ENCODE peak calls at places on chromosomes 2 and 18, in five cellular contexts. U is spleen, O is ovary, A is H1, Z is right lobe of liver. G is an unnamed sample.

GRCh38 chr18:12534820-12535219 is 123.1 kb downstream of the SPIRE1 start:
- DNase-seq in A (no peak), U (no peak), Z (no peak), O (no peak), G (no peak)

GRCh38 chr18:35460719-35461118 is 37.0 kb downstream of the INO80C start:
- DNase-seq in O (no peak), U (no peak), A (no peak), Z (no peak), G (no peak)

GRCh38 chr2:86337235-86338099 is at the start of gene REEP1:
- DNase-seq in O (no peak), Z (no peak), A (no peak), U (no peak), G (peak)

GRCh38 chr2:18976112-18976961 is 382.1 kb downstream of the OSR1 start:
- DNase-seq in O (no peak), U (no peak), A (no peak), Z (no peak), G (no peak)

GRCh38 chr2:3078684-3079083 is 298.9 kb downstream of the EIPR1 start:
- DNase-seq in A (no peak), O (no peak), U (no peak), Z (no peak), G (no peak)

GRCh38 chr2:29829841-29830240 is 91.5 kb downstream of the ALK start:
- DNase-seq in U (no peak), O (no peak), A (no peak), Z (no peak), G (no peak)

GRCh38 chr2:74867841-74868658 is 34.1 kb downstream of the HK2 start:
- DNase-seq in U (no peak), Z (no peak), O (peak), A (no peak), G (peak)

GRCh38 chr18:40250218-40250617 is 1704.8 kb upstream of the PIK3C3 start:
- DNase-seq in A (no peak), Z (no peak), U (no peak), O (no peak), G (no peak)

DNA sequence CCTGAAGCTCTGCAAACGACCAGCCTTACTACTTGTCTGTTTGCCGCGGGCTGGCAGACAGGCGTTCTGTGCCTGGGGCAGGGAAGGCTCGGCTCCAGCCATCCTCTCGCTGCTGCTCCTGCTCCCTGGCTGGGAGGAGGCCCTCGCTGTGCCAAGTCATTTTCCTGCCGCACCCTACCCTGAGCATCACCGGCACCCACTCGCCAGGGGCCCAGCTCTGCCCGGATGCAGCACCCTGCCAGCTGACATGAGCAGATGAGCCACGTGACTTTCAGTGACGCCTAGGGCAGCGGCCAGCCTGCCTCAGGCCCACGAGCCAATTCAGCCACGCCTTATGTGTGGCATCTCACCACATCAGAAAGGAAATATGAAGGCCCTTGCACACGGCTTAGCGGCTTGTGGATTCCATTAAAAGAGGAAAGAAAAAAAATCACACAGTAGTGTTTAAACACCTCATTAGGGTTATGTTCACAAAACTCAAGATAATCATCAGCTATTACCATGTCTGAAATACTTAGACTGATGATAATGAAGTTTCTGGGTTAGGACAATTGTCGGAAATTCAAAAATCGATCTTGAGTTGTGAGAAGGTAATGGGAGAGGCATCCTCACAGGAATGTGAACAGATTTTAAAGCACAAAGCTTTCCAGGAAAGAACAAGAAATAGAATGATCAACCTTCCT is 250.5 kb downstream of the TWIST2 start:
- DNase-seq in U (no peak), A (no peak), Z (no peak), O (no peak), G (no peak)
- H3K27ac ChIP-seq in U (no peak), A (no peak), Z (no peak), O (no peak), G (no peak)

GRCh38 chr2:239222346-239223028 is 178.3 kb downstream of the HDAC4 start:
- DNase-seq in Z (no peak), U (no peak), O (no peak), A (no peak), G (no peak)
- H3K4me3 ChIP-seq in Z (no peak), U (peak), O (peak), A (no peak), G (peak)

DNA sequence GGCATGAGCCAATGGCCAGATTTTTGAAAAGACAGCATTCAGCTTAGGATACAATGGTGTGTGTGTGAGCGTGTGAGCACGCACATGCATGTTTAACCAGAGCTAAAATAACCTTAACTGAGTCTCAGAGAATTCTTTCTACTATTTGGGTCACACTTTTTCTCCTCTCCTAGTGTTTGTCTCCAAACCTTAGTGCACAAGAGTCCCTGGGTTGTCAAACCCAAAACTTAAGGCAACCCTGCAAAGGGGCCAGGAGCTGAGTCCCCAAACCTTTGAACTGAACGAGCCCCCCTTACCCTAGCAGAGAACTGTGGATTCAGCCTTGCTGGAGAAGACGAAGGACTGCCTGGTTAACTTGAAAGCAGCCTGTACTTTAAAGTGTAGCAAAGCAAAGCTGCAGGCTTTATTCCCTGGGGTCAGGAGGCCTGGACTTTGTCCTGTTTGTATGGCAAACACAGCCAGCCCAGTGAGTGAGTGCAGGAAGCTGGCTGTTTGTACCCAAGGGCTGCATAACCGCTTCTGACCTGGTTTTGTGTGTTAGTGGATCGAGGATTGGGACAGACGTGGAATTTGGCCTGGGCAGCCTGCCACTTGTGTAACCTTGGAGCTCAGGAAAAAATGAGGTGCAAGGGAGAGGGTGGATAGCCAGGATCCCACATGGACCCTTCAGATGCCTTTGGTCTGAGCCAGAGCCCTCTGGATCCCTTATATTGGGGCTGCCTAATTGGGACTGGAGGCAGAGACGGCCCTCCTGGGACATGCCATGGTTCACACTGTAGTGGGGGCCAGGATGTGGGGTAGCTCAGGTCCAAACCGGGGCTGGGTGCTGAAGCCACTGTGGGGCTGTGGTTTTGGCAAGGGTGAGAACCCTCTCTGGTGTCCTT is 6.4 kb upstream of the PSMD1 start:
- DNase-seq in O (no peak), U (no peak), Z (peak), A (no peak), G (no peak)
- TF ChIP-seq POLR2A in O (no peak), U (no peak), Z (peak), A (no peak), G (no peak)

DNA sequence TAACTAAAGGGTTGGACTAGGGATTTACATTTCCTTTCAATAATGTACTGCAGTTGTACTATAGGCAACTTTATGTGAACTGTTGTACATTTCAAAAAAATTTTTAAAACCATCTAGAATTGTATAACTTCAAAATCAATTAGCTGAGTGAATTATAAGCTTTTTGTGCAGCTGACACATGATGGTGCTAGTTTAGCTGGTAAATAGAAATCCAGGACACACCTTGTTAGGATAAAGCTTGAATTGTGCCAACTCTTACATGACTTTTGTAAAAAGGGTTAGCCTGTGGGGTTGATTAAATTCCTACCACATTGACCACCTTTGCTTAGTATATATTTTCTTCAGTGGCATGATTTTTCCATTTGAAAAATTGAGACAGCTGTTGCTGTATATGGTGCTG is 104.4 kb downstream of the CPS1 start:
- DNase-seq in Z (no peak), A (no peak), O (no peak), U (no peak), G (no peak)
- H3K27ac ChIP-seq in Z (no peak), A (no peak), O (no peak), U (no peak), G (no peak)

GRCh38 chr2:215432759-215433594 is 2.9 kb downstream of the FN1 start:
- DNase-seq in O (no peak), A (no peak), U (no peak), Z (no peak), G (no peak)
- H3K4me3 ChIP-seq in O (no peak), A (no peak), U (no peak), Z (peak), G (no peak)

GRCh38 chr2:120629241-120629895 is 106.3 kb upstream of the GLI2 start:
- DNase-seq in U (peak), O (no peak), A (no peak), Z (no peak), G (no peak)
- TF ChIP-seq POLR2A in U (no peak), O (no peak), A (no peak), Z (no peak), G (no peak)

DNA sequence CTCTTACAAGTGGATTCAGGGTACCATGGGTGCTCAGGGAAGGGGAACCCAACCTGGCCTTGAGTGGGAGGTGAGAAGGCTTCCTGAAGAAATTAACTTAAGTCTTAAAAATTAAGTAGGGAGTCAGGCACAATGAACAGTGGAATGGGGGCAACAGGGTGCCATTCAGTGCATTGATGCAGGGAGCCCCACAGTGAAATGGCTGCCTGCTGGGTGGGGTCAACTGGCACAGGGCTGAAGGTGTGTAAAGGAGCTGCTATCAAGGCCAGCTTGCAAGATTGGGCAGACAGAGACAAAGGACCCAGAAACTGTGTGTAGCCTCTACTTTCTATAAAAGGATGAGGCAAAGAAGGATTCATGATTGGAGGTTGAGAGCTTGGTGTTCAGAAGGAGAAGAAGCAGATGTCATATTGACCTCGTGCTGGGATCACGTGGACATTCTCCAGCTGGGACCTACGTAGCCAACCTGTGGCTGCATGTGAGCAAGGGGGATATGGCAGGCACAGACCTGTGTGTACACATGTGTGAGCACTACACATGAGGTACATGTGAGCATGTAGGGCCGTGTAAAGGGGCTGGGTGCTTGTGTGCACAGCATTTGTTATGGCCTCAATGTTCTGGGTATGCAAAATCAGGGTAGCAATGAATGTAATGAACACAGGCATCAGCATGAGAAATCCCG is 209.5 kb upstream of the HAAO start:
- DNase-seq in O (no peak), A (no peak), U (peak), Z (no peak), G (no peak)
- H3K27ac ChIP-seq in O (no peak), A (no peak), U (no peak), Z (no peak), G (no peak)

GRCh38 chr18:23688528-23688927 is 725 bp upstream of the LAMA3 start:
- DNase-seq in Z (no peak), A (no peak), U (no peak), O (no peak), G (no peak)
- H3K4me3 ChIP-seq in Z (no peak), A (peak), U (peak), O (no peak), G (no peak)

G was measured in gastrocnemius medialis.